ENCODE peak calls at places on chromosomes 12 and 14, in eight cellular contexts. M, Q, I, K, H, C, S and B are unnamed samples.

GRCh38 chr14:38808734-38809455 is 294.1 kb downstream of the SEC23A start:
- DNase-seq in M (no peak), Q (no peak), I (no peak), K (no peak), H (no peak), C (no peak), S (no peak), B (no peak)

GRCh38 chr14:69625299-69626131 is 14.1 kb downstream of the SUSD6 start:
- DNase-seq in M (no peak), Q (peak), I (no peak), K (no peak), H (peak), C (no peak), S (no peak), B (peak)

GRCh38 chr12:91819132-91819447 is 326.6 kb downstream of the BTG1 start:
- DNase-seq in M (no peak), Q (no peak), I (peak), K (no peak), H (no peak), C (no peak), S (no peak), B (peak)

GRCh38 chr14:24094839-24095195 is 706 bp downstream of the PCK2 start:
- DNase-seq in M (no peak), Q (peak), I (no peak), K (no peak), H (no peak), C (no peak), S (no peak), B (peak)

GRCh38 chr14:97976861-97977260 is 1179.7 kb downstream of the VRK1 start:
- DNase-seq in M (no peak), Q (no peak), I (no peak), K (no peak), H (no peak), C (no peak), S (no peak), B (peak)

GRCh38 chr14:24113379-24113800 is 1.2 kb upstream of the DCAF11 start:
- DNase-seq in M (no peak), Q (no peak), I (no peak), K (no peak), H (no peak), C (no peak), S (no peak), B (no peak)

GRCh38 chr12:110279561-110279960 is 1.5 kb upstream of the ATP2A2 start:
- DNase-seq in M (no peak), Q (no peak), I (no peak), K (no peak), H (no peak), C (no peak), S (no peak), B (no peak)

GRCh38 chr12:8123124-8123888 is at the start of gene CLEC4A:
- DNase-seq in M (no peak), Q (no peak), I (no peak), K (no peak), H (no peak), C (no peak), S (no peak), B (no peak)

GRCh38 chr12:57101892-57102695 is 9.1 kb downstream of the STAT6 start:
- DNase-seq in M (no peak), Q (no peak), I (no peak), K (no peak), H (no peak), C (no peak), S (no peak), B (no peak)

GRCh38 chr14:77470192-77470870 is 12.4 kb downstream of the AHSA1 start:
- DNase-seq in M (no peak), Q (no peak), I (no peak), K (no peak), H (no peak), C (no peak), S (no peak), B (no peak)

GRCh38 chr12:53232641-53233538 is 881 bp upstream of the RARG start:
- DNase-seq in M (no peak), Q (no peak), I (peak), K (no peak), H (no peak), C (no peak), S (no peak), B (peak)

GRCh38 chr14:62373889-62374394 is 611.7 kb downstream of the SNAPC1 start:
- DNase-seq in M (no peak), Q (no peak), I (no peak), K (no peak), H (no peak), C (no peak), S (no peak), B (no peak)

GRCh38 chr12:98572010-98572409 is 21.5 kb upstream of the SLC25A3 start:
- DNase-seq in M (no peak), Q (no peak), I (no peak), K (no peak), H (no peak), C (no peak), S (no peak), B (no peak)
- TF ChIP-seq CTCF in M (peak), Q (no peak), I (peak), K (peak), H (no peak), C (peak), S (peak), B (peak)

GRCh38 chr12:83378186-83378727 is 691.6 kb downstream of the TMTC2 start:
- DNase-seq in M (no peak), Q (no peak), I (no peak), K (no peak), H (no peak), C (no peak), S (no peak), B (no peak)
- TF ChIP-seq CTCF in M (no peak), Q (no peak), I (no peak), K (no peak), H (no peak), C (no peak), S (no peak), B (no peak)

GRCh38 chr14:32744811-32745445 is 193.8 kb upstream of the NPAS3 start:
- DNase-seq in M (no peak), Q (no peak), I (no peak), K (no peak), H (no peak), C (no peak), S (no peak), B (no peak)
- TF ChIP-seq CTCF in M (no peak), Q (no peak), I (no peak), K (no peak), H (no peak), C (no peak), S (no peak), B (no peak)

GRCh38 chr14:96109956-96110355 is 70.8 kb downstream of the C14orf132 start:
- DNase-seq in M (no peak), Q (no peak), I (no peak), K (no peak), H (no peak), C (no peak), S (no peak), B (no peak)

GRCh38 chr14:96106891-96107290 is 67.7 kb downstream of the C14orf132 start:
- DNase-seq in M (no peak), Q (no peak), I (no peak), K (no peak), H (no peak), C (no peak), S (no peak), B (no peak)

GRCh38 chr14:96108911-96109310 is 69.7 kb downstream of the C14orf132 start:
- DNase-seq in M (no peak), Q (no peak), I (no peak), K (no peak), H (no peak), C (no peak), S (no peak), B (no peak)

GRCh38 chr14:96105921-96106441 is 66.8 kb downstream of the C14orf132 start:
- DNase-seq in M (no peak), Q (no peak), I (peak), K (no peak), H (no peak), C (no peak), S (no peak), B (peak)

GRCh38 chr14:96108061-96108795 is 69.1 kb downstream of the C14orf132 start:
- DNase-seq in M (no peak), Q (no peak), I (no peak), K (no peak), H (no peak), C (no peak), S (no peak), B (no peak)
- TF ChIP-seq CTCF in M (no peak), Q (no peak), I (no peak), K (no peak), H (no peak), C (no peak), S (no peak), B (peak)

GRCh38 chr12:64678248-64678647 is 68.0 kb downstream of the RASSF3 start:
- DNase-seq in M (no peak), Q (no peak), I (no peak), K (no peak), H (no peak), C (no peak), S (no peak), B (no peak)
- TF ChIP-seq CTCF in M (no peak), Q (no peak), I (no peak), K (no peak), H (no peak), C (no peak), S (no peak), B (peak)

DNA sequence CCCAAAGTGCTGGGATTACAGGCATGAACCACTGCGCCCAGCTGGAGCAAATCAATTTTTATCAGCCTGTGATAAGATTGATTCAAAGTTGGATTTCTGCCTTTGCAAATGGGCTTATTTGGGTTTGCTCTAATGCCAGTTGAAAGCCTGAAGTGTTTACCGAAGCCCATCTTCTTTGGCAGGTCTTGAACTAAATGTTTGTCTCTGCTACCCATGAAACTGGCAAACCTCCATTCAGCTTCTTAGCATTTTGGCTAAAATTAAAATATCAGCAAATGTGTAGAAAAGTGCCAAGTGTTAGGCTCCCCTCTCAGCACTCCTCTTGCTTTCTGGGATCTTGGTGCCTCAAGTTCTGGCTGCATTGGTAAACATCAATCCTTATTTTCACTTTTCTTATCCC is 61.5 kb downstream of the MGAT4C start:
- DNase-seq in M (no peak), Q (no peak), I (no peak), K (no peak), H (no peak), C (no peak), S (no peak), B (no peak)
- TF ChIP-seq CTCF in M (no peak), Q (no peak), I (no peak), K (no peak), H (no peak), C (no peak), S (no peak), B (no peak)

DNA sequence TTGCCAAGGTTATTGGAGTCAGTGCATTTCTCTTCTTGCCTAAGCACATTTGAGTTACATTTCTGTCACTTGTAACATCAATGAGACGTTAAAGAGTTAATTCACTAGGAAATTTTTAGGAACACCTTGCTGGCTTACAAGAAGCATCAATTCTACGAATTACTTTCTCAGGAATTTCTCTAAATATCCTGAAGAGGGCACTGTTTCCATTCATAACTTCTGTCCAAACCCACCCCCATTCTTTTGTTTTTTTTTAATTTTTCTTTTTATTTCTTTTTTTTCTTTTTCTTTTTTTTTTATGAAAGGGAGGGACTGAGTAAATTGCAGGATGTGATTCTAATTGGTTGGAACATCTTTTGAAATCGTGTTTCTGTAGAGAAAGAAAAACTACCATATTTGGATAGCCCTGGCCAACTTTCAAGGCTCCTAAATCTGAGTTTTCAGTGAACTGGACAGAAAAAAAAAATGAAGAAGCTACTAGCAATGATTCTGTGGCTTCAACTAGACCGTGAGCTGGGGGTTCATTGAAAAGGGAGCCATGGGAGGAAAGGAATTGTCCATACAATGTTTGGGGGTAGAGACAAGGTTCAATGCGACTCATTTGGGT is 285.3 kb downstream of the DAD1 start:
- DNase-seq in M (no peak), Q (no peak), I (peak), K (peak), H (no peak), C (no peak), S (no peak), B (no peak)
- TF ChIP-seq CTCF in M (peak), Q (peak), I (peak), K (peak), H (peak), C (peak), S (no peak), B (peak)

GRCh38 chr14:99039316-99040041 is 232.5 kb downstream of the BCL11B start:
- DNase-seq in M (no peak), Q (no peak), I (no peak), K (no peak), H (no peak), C (no peak), S (no peak), B (no peak)

GRCh38 chr14:99035712-99036593 is 236.0 kb downstream of the BCL11B start:
- DNase-seq in M (peak), Q (no peak), I (peak), K (peak), H (peak), C (peak), S (peak), B (peak)

GRCh38 chr14:99038401-99038800 is 233.6 kb downstream of the BCL11B start:
- DNase-seq in M (peak), Q (peak), I (peak), K (no peak), H (no peak), C (no peak), S (peak), B (no peak)

GRCh38 chr14:99036594-99037293 is 235.3 kb downstream of the BCL11B start:
- DNase-seq in M (no peak), Q (peak), I (no peak), K (no peak), H (no peak), C (no peak), S (no peak), B (no peak)

GRCh38 chr14:99037777-99038176 is 234.2 kb downstream of the BCL11B start:
- DNase-seq in M (no peak), Q (no peak), I (no peak), K (no peak), H (no peak), C (no peak), S (no peak), B (no peak)
- TF ChIP-seq CTCF in M (peak), Q (peak), I (peak), K (peak), H (no peak), C (no peak), S (no peak), B (no peak)